ENCODE peak calls at places on chromosome 13, in seven cellular contexts. W is OCI-LY7, P is A549, T is osteoblast, I is endodermal cell, A is cardiac fibroblast, X is PC-3. O is an unnamed sample.

GRCh38 chr13:27336005-27336673 is 65.5 kb downstream of the RASL11A start:
- DNase-seq in P (no peak), T (no peak), X (no peak), I (no peak), A (peak; percentile 7), W (no peak), O (peak; percentile 34)

GRCh38 chr13:52348081-52348480 is 57.9 kb downstream of the THSD1 start:
- DNase-seq in X (no peak), I (no peak), T (peak; percentile 88), P (no peak), W (no peak), A (peak; percentile 67), O (peak; percentile 88)

GRCh38 chr13:74794147-74794546 is 659.9 kb upstream of the KLF12 start:
- DNase-seq in I (peak; percentile 56), X (no peak), T (no peak), W (no peak), A (peak; percentile 28), P (no peak), O (no peak)

GRCh38 chr13:43245374-43245964 is 222.1 kb downstream of the DNAJC15 start:
- DNase-seq in X (peak; percentile 77), T (peak; percentile 80), A (peak; percentile 91), W (no peak), P (no peak), I (no peak), O (peak; percentile 81)

GRCh38 chr13:80903911-80904310 is 563.0 kb upstream of the SPRY2 start:
- DNase-seq in A (peak; percentile 37), X (no peak), T (no peak), W (no peak), I (no peak), P (no peak), O (no peak)

GRCh38 chr13:97414392-97414791 is 19.6 kb upstream of the RAP2A start:
- DNase-seq in T (no peak), W (no peak), A (no peak), P (no peak), X (no peak), I (no peak), O (no peak)

GRCh38 chr13:97403893-97404683 is 29.9 kb upstream of the RAP2A start:
- DNase-seq in X (peak; percentile 11), T (no peak), P (no peak), I (no peak), A (peak; percentile 12), W (no peak), O (no peak)

GRCh38 chr13:80278706-80279105 is 62.2 kb downstream of the SPRY2 start:
- DNase-seq in I (no peak), A (no peak), P (no peak), W (no peak), X (no peak), T (no peak), O (no peak)

GRCh38 chr13:101453784-101454201 is 1.3 kb downstream of the ITGBL1 start:
- DNase-seq in T (peak; percentile 60), I (peak; percentile 64), P (no peak), A (no peak), W (no peak), X (peak; percentile 81), O (no peak)

GRCh38 chr13:59755647-59756290 is 408.0 kb downstream of the DIAPH3 start:
- DNase-seq in W (no peak), P (no peak), X (peak; percentile 42), T (peak; percentile 49), I (no peak), A (peak; percentile 38), O (no peak)

GRCh38 chr13:28684257-28684656 is 25.3 kb downstream of the POMP start:
- DNase-seq in W (no peak), A (no peak), X (no peak), P (no peak), T (no peak), I (peak; percentile 97), O (no peak)

GRCh38 chr13:107865643-107866006 is 349.7 kb downstream of the LIG4 start:
- DNase-seq in P (no peak), W (no peak), A (no peak), T (peak; percentile 58), X (no peak), I (no peak), O (no peak)

GRCh38 chr13:105847532-105848295 is 687.7 kb downstream of the EFNB2 start:
- DNase-seq in T (peak; percentile 3), A (no peak), X (peak; percentile 50), P (no peak), W (no peak), I (no peak), O (no peak)

DNA sequence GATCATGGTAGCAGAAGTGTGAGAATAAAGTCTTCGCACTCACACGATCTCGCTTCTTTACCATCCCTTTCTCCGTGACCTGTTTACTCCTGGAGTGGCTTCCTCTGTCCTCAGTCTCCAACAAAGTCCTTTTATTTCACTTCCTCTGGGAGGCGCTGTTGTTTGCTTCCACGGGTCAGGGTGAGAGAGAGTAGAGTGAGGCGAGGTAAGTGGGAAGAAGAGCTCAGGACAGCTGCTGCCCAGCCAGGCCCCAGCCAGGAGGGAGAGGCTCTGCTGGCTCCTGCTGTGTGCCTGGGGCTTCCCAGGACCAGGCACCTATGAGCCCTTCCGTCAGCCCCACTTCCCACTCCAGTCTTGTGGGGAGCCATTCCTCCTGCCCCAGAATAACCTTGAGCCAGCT is 242.1 kb downstream of the FGF9 start:
- DNase-seq in P (no peak), W (no peak), A (no peak), X (no peak), I (peak; percentile 85), T (no peak), O (no peak)
- TF ChIP-seq CTCF in P (no peak), W (peak; percentile 25), A (no peak), X (no peak), I (peak; percentile 82), T (no peak), O (no peak)

DNA sequence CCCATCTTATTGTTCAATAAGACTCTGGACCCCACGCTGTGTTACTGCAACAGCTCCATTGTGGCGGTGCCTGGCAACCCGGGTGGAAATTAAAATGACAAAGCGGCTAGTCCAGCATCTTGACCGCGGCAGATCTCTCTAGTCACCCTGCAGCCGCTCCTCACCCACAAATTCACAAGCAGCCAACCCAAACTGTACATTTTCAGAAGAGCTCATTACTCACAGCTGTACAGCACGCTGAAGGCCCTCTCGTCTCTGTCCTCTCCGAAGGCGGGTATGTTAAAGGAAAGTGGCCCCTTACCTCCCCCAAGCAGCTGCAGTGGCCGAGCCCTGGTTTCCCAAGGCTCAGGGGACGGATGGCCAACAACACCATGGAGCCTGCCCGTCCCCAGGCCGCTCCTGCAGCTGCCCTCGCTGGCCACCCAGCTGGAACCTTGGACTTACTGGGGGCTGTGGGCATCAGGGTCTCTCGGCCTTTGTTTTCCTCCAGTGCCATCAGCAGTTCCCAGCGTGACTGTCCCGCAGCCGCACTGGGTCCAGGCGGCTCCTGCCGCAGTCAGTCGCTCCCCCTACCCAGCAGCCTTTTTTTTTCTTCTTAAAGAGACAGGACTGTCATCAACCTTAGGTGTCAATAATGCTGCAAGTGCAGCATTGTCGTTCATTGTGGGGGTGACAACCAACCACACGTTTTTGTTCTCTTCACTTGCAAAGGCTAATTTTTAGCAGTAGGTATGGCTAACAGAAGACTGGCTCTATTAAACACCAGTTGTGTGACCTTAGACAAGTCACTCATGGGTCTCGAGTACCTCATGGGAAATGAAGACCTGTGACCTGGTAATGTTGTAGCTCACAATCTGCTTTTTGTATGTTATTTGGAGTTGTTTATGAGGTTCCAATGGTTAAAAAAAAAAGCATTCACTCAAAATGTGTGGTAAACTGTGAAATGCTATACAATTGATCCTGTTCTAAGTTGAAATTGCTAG is at the start of gene SACS:
- DNase-seq in T (peak; percentile 89), I (peak; percentile 94), W (no peak), P (peak; percentile 14), X (peak; percentile 17), A (peak; percentile 65), O (no peak)
- H3K4me3 ChIP-seq in T (peak within 1 kb of the TSS; percentile 89), I (peak within 1 kb of the TSS; percentile 89), W (no peak within 1 kb of the TSS), P (peak within 1 kb of the TSS; percentile 86), X (peak within 1 kb of the TSS; percentile 76), A (peak within 1 kb of the TSS; percentile 74), O (peak within 1 kb of the TSS; percentile 92)

DNA sequence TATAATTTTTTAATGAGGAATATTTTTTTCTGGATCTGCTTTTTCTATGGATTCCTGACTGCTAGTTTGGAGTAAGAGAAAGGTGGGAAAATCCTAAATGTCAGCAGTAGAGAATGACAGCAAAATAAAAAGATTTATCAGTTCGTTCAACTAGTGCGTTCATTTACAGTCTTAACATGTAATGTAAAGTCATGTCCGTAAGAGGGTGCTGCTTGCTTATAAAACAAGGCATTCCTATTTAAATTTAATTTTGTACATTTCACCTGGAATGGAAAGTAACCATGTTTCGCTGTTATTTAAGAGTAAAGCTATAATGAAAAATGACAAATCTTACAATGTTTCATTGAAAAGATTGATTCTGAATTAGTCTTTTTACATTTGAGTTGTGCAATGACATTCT is 76.6 kb downstream of the ZMYM2 start:
- DNase-seq in X (peak; percentile 37), T (peak; percentile 3), A (peak; percentile 35), P (no peak), I (no peak), W (no peak), O (no peak)
- TF ChIP-seq CTCF in X (peak; percentile 62), T (no peak), A (peak; percentile 17), P (peak; percentile 37), I (peak; percentile 24), W (no peak), O (no peak)

GRCh38 chr13:110713642-110713952 is at the start of gene ING1:
- DNase-seq in I (no peak), T (no peak), A (no peak), P (no peak), X (no peak), W (no peak), O (no peak)

GRCh38 chr13:110714798-110715394 is 1.4 kb downstream of the ING1 start:
- DNase-seq in I (peak; percentile 83), X (peak; percentile 37), A (peak; percentile 44), T (no peak), W (peak; percentile 39), P (no peak), O (no peak)

GRCh38 chr13:110715395-110716234 is 2.1 kb downstream of the ING1 start:
- DNase-seq in A (peak; percentile 100), I (peak; percentile 98), T (peak; percentile 99), X (peak; percentile 96), P (peak; percentile 82), W (peak; percentile 93), O (peak; percentile 99)

GRCh38 chr13:110713981-110714797 is 689 bp downstream of the ING1 start:
- DNase-seq in X (peak; percentile 14), T (peak; percentile 86), A (peak; percentile 50), P (no peak), W (peak; percentile 74), I (peak; percentile 77), O (no peak)

DNA sequence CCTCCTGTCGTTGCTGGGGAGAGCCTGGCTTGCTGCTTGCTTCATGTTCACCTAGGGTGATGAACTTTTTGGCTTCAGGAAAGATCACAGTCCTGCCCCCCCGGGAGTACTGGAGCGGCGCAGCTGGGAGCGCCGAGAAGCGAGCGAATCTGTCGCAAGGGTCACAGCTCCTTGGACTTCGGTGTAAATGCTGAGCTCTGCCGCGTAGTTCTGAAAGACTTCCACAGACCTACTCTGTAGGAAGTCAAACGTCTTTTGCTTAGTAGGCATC is 2.7 kb downstream of the ING1 start:
- DNase-seq in I (no peak), T (peak; percentile 84), A (peak; percentile 40), W (peak; percentile 29), X (peak; percentile 40), P (no peak), O (no peak)
- H3K4me3 ChIP-seq in I (peak overlapping the region; percentile 89), T (peak overlapping the region; percentile 93), A (peak overlapping the region; percentile 96), W (peak overlapping the region; percentile 91), X (peak overlapping the region; percentile 99), P (peak overlapping the region; percentile 86), O (peak overlapping the region; percentile 92)

O was measured in AG09309.